ENCODE peak calls at places on chromosomes 13 and 19, in six cellular contexts. M is GM12878, T is uterus, K is IMR-90, H is H54, J is suprapubic skin. I is an unnamed sample.

GRCh38 chr19:40803857-40804782 is 5.1 kb downstream of the EGLN2 start:
- DNase-seq in M (peak; percentile 57), T (peak; percentile 51), K (no peak), H (no peak), J (no peak), I (no peak)

GRCh38 chr19:405138-405965 is 3.6 kb downstream of the C2CD4C start:
- DNase-seq in M (no peak), T (peak; percentile 5), K (no peak), H (no peak), J (peak; percentile 48), I (no peak)

GRCh38 chr13:46520188-46520587 is 32.8 kb upstream of the LRCH1 start:
- DNase-seq in M (no peak), T (no peak), K (no peak), H (no peak), J (no peak), I (no peak)

GRCh38 chr13:50576156-50576555 is 267.3 kb downstream of the DLEU7 start:
- DNase-seq in M (no peak), T (no peak), K (no peak), H (no peak), J (no peak), I (no peak)

GRCh38 chr13:110894086-110894485 is 20.8 kb downstream of the ANKRD10 start:
- DNase-seq in M (no peak), T (no peak), K (no peak), H (no peak), J (no peak), I (no peak)

GRCh38 chr19:14561832-14562351 is 10.0 kb downstream of the NDUFB7 start:
- DNase-seq in M (no peak), T (no peak), K (peak; percentile 19), H (no peak), J (no peak), I (no peak)

GRCh38 chr13:45341799-45342584 is 1.0 kb upstream of the TPT1 start:
- DNase-seq in M (no peak), T (peak; percentile 42), K (no peak), H (peak; percentile 5), J (peak; percentile 84), I (peak; percentile 29)

GRCh38 chr19:12936582-12936981 is 1.8 kb upstream of the CALR start:
- DNase-seq in M (no peak), T (no peak), K (no peak), H (no peak), J (no peak), I (no peak)

GRCh38 chr19:1468274-1469199 is 10.5 kb downstream of the C19orf25 start:
- DNase-seq in M (no peak), T (no peak), K (peak; percentile 37), H (no peak), J (no peak), I (no peak)

GRCh38 chr19:45785097-45785496 is 2.8 kb upstream of the DMPK start:
- DNase-seq in M (no peak), T (no peak), K (no peak), H (no peak), J (no peak), I (no peak)

GRCh38 chr19:45781282-45782161 is 768 bp downstream of the DMPK start:
- DNase-seq in M (no peak), T (peak; percentile 43), K (no peak), H (peak; percentile 81), J (no peak), I (no peak)

GRCh38 chr19:45782162-45782623 is at the start of gene DMPK:
- DNase-seq in M (no peak), T (peak; percentile 54), K (no peak), H (no peak), J (no peak), I (no peak)

GRCh38 chr19:45784096-45784495 is 1.8 kb upstream of the DMPK start:
- DNase-seq in M (no peak), T (no peak), K (no peak), H (no peak), J (no peak), I (no peak)

GRCh38 chr19:45782820-45783785 is 813 bp upstream of the DMPK start:
- DNase-seq in M (no peak), T (peak; percentile 86), K (peak; percentile 71), H (peak; percentile 67), J (no peak), I (no peak)
- TF ChIP-seq POLR2A in M (no peak), T (peak; percentile 30), K (no peak), H (no peak), J (no peak), I (no peak)

GRCh38 chr19:52566121-52566520 is 4.0 kb upstream of the ZNF701 start:
- DNase-seq in M (no peak), T (no peak), K (no peak), H (no peak), J (no peak), I (no peak)

GRCh38 chr19:52567921-52568320 is 2.2 kb upstream of the ZNF701 start:
- DNase-seq in M (no peak), T (no peak), K (no peak), H (no peak), J (no peak), I (no peak)

GRCh38 chr19:52566588-52566987 is 3.5 kb upstream of the ZNF701 start:
- DNase-seq in M (no peak), T (no peak), K (peak; percentile 84), H (peak; percentile 39), J (no peak), I (no peak)

GRCh38 chr19:52570005-52570861 is at the start of gene ZNF701:
- DNase-seq in M (peak; percentile 72), T (peak; percentile 96), K (peak; percentile 88), H (peak; percentile 63), J (peak; percentile 97), I (peak; percentile 96)
- TF ChIP-seq POLR2A in M (peak; percentile 93), T (peak; percentile 81), K (peak; percentile 90), H (peak; percentile 93), J (no peak), I (peak; percentile 57)

GRCh38 chr19:32674959-32675719 is at the start of gene ANKRD27:
- DNase-seq in M (peak; percentile 88), T (peak; percentile 97), K (peak; percentile 96), H (peak; percentile 99), J (peak; percentile 98), I (peak; percentile 97)
- TF ChIP-seq POLR2A in M (peak; percentile 84), T (no peak), K (peak; percentile 38), H (peak; percentile 79), J (no peak), I (peak; percentile 48)

GRCh38 chr19:38304866-38305429 is 897 bp downstream of the C19orf33 start:
- DNase-seq in M (no peak), T (no peak), K (no peak), H (peak; percentile 97), J (no peak), I (no peak)
- TF ChIP-seq POLR2A in M (no peak), T (no peak), K (no peak), H (peak; percentile 2), J (no peak), I (peak; percentile 26)

GRCh38 chr19:6516659-6517291 is 14.1 kb upstream of the TNFSF9 start:
- DNase-seq in M (no peak), T (peak; percentile 77), K (peak; percentile 62), H (peak; percentile 84), J (peak; percentile 93), I (peak; percentile 83)
- TF ChIP-seq POLR2A in M (peak; percentile 63), T (no peak), K (peak; percentile 24), H (peak; percentile 19), J (no peak), I (no peak)

DNA sequence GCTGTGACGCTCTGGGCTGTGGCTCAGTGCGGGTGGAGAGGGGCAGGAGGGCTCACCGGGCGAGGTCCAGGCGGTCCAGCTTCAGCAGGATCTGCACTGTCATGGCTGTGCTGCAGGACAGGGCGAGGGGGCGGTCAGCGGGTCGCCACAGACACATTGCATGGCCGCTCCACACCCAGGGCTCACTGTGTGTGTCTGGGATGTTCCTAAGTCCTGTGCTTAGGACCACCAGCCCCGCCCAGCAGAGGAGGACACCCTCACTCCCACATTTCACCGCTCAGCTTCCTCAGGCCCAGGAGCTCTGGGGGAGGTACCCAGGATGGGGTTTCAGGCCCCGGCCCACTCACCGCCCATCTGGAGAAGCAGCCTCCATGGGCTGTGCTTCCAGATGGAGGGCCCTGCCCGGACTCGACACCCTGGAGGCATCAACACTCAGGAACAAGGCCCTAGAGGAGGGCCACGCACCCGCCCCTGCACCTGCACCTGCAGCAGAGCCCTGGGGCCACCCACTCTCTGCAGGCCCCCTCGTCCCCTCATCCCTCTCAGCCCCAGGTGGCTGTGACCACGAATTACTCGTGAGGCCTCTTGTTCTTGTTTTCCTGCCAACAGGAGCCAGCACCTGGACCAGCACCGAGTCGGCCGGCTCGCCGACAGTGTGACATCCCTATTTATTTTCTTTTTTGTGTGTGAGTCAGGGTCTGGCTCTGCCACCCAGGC is 9.7 kb upstream of the CERS1 start:
- DNase-seq in M (no peak), T (no peak), K (no peak), H (no peak), J (peak; percentile 57), I (no peak)
- TF ChIP-seq POLR2A in M (peak; percentile 72), T (no peak), K (no peak), H (no peak), J (no peak), I (no peak)